ENCODE peak calls at places on chromosomes 13 and 19, in five cellular contexts. H is fibroblast of lung, Q is Peyer's patch, M is tibial artery, J is cardiac muscle cell. I is an unnamed sample.

GRCh38 chr19:23404676-23405075 is 9.4 kb upstream of the ZNF91 start:
- DNase-seq in H (no peak), Q (no peak), M (no peak), J (no peak), I (no peak)

GRCh38 chr13:31860002-31860401 is 120.7 kb downstream of the RXFP2 start:
- DNase-seq in H (no peak), Q (no peak), M (peak; percentile 67), J (no peak), I (no peak)

GRCh38 chr13:101258071-101258470 is 158.2 kb downstream of the NALCN start:
- DNase-seq in H (peak; percentile 95), Q (no peak), M (no peak), J (no peak), I (no peak)

GRCh38 chr13:47038196-47038595 is 141.3 kb upstream of the HTR2A start:
- DNase-seq in H (peak; percentile 73), Q (no peak), M (no peak), J (no peak), I (no peak)

GRCh38 chr19:18475762-18476331 is 37.9 kb upstream of the ISYNA1 start:
- DNase-seq in H (no peak), Q (no peak), M (no peak), J (no peak), I (no peak)

GRCh38 chr13:46386426-46386995 is 541 bp downstream of the RUBCNL start:
- DNase-seq in H (no peak), Q (no peak), M (no peak), J (peak; percentile 38), I (no peak)

GRCh38 chr13:31119966-31120733 is 41.6 kb downstream of the HSPH1 start:
- DNase-seq in H (no peak), Q (no peak), M (no peak), J (no peak), I (no peak)

GRCh38 chr13:100491164-100491847 is 97.3 kb downstream of the GGACT start:
- DNase-seq in H (peak; percentile 77), Q (no peak), M (no peak), J (no peak), I (no peak)

GRCh38 chr13:36030670-36031331 is 100.4 kb downstream of the DCLK1 start:
- DNase-seq in H (peak; percentile 93), Q (no peak), M (no peak), J (no peak), I (no peak)

GRCh38 chr19:2618611-2619010 is 83.9 kb downstream of the GNG7 start:
- DNase-seq in H (peak; percentile 75), Q (peak; percentile 86), M (peak; percentile 83), J (no peak), I (peak; percentile 83)

GRCh38 chr13:20360835-20361412 is 128.8 kb upstream of the GJB6 start:
- DNase-seq in H (peak; percentile 68), Q (no peak), M (no peak), J (no peak), I (no peak)

GRCh38 chr19:54013866-54014265 is 22.4 kb downstream of the CACNG6 start:
- DNase-seq in H (no peak), Q (no peak), M (no peak), J (no peak), I (no peak)

GRCh38 chr19:54010474-54010873 is 19.0 kb downstream of the CACNG6 start:
- DNase-seq in H (no peak), Q (no peak), M (no peak), J (no peak), I (no peak)

GRCh38 chr19:54011507-54012211 is 20.2 kb downstream of the CACNG6 start:
- DNase-seq in H (no peak), Q (no peak), M (no peak), J (no peak), I (no peak)

GRCh38 chr19:54014920-54015560 is 23.6 kb downstream of the CACNG6 start:
- DNase-seq in H (no peak), Q (no peak), M (no peak), J (peak; percentile 20), I (no peak)

GRCh38 chr19:54009440-54009839 is 18.0 kb downstream of the CACNG6 start:
- DNase-seq in H (no peak), Q (no peak), M (no peak), J (no peak), I (no peak)
- H3K27ac ChIP-seq in H (no peak overlapping the region), Q (no peak overlapping the region), M (no peak overlapping the region), J (no peak overlapping the region), I (no peak overlapping the region)

DNA sequence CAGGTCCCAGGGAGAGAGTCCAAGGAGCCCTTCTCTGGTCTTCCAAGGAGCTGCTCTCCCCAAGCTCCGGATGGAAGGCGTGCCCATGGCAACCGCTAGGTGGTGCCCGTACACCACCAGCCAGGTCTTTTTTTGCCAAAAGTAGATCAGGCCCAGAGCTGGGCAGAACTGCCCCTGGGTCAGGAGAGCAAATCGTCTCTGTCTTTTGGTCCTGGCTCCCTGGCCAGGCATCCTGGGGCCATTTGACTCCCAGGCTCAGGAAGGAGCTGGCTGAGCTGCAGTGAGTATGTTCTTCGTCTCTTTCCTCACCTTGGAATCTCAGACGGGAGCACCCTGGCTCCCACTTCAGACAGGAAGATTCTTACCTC is 24.6 kb upstream of the BCL3 start:
- DNase-seq in H (peak; percentile 63), Q (peak; percentile 72), M (peak; percentile 87), J (peak; percentile 83), I (peak; percentile 89)
- H3K4me1 ChIP-seq in H (peaks cover 8% of the 10 kb centered on the region), Q (peaks cover 33% of the 10 kb centered on the region), M (peaks cover 23% of the 10 kb centered on the region), J (peaks cover 4% of the 10 kb centered on the region), I (peaks cover 4% of the 10 kb centered on the region)

DNA sequence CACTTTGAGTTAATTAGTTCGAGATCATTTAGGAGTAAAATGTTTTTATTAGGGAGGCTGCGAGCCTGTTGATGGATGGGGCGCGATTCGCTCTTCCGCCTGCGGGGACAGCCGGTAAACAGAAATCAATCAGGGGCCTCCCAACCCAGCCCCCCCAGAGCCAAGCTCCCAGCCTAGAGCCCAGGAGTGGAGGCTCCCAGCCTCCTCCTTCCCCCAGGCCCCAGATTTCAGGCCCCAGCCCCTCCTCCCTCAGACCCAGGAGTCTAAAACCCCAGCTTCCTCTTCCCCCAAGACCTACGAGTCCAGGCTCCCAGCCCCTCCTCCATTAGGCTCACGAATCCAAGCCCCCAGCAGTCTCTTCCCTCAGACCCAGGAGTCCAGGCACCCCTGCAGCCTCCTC is 9.7 kb upstream of the ERFL start:
- DNase-seq in H (no peak), Q (no peak), M (no peak), J (no peak), I (no peak)
- H3K27ac ChIP-seq in H (no peak overlapping the region), Q (no peak overlapping the region), M (no peak overlapping the region), J (no peak overlapping the region), I (no peak overlapping the region)

DNA sequence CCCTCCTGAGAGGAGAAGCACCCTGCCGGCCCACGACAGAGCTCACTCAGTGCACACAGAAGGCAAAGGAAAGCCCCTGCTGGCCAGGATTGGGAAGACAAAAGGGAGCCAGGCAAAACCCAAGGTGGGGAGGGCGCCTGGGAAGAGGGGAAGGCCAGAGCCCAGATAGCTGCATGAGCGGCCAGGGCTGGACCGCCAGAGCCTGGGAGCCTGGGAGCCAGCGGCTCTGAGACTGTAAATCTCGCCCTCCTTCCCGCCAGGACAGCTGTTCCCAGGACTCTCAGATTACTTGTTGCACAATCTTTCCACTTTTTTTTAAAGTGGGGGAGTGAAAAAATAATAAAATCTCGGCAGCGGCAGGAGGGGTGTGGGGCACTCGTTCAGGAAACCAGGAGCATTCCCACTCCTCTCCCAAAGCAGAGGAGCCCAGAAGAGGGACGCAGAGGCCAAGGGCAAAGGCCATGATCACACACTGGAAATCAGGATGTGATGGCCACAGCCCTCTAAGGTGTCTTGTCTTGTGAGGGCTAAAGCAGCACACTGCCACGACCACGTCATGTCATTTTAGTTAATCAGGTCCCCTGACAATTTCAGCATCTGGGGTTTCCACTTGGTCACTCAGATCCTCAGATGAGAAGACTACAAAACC is 19.6 kb upstream of the EPHX3 start:
- DNase-seq in H (peak; percentile 93), Q (peak; percentile 28), M (peak; percentile 97), J (peak; percentile 73), I (peak; percentile 94)
- H3K4me1 ChIP-seq in H (peaks cover 57% of the 10 kb centered on the region), Q (peaks cover 58% of the 10 kb centered on the region), M (peaks cover 75% of the 10 kb centered on the region), J (no peaks in the 10 kb centered on the region), I (peaks cover 64% of the 10 kb centered on the region)

DNA sequence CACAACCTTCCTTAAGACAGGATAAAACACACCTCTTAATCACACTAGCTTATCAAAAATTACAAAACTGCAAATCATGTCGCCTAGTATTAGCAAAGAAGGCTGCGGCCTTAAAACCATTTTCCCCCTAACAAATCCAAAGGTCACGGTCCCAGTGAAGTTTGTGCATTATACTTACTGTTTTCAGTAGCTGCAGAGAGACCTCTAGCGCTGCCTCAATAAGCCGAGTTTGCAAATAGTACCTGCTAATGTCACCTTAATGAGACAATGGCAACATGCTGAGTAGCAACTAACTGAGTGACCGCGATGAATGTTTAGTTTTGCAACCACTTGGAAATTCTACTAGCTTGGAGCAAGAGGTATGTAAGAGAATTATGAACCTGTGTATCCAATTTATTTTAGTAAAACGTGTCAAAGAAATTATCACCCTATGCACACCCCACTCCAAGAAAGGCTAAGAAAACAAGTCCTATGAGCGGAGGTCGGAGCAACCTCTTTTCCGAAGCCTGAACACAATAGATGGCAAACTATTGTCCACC is 1.2 kb downstream of the KPNA3 start:
- DNase-seq in H (peak; percentile 26), Q (no peak), M (no peak), J (peak; percentile 30), I (no peak)
- H3K27ac ChIP-seq in H (peak overlapping the region; percentile 88), Q (peak overlapping the region; percentile 94), M (peak overlapping the region; percentile 89), J (peak overlapping the region; percentile 88), I (peak overlapping the region; percentile 99)

GRCh38 chr13:62088155-62088554 is 672.5 kb upstream of the PCDH20 start:
- DNase-seq in H (no peak), Q (no peak), M (no peak), J (peak; percentile 20), I (no peak)

GRCh38 chr13:62085832-62086231 is 670.2 kb upstream of the PCDH20 start:
- DNase-seq in H (no peak), Q (no peak), M (no peak), J (no peak), I (no peak)

GRCh38 chr13:62084728-62085127 is 669.1 kb upstream of the PCDH20 start:
- DNase-seq in H (no peak), Q (no peak), M (no peak), J (no peak), I (no peak)

DNA sequence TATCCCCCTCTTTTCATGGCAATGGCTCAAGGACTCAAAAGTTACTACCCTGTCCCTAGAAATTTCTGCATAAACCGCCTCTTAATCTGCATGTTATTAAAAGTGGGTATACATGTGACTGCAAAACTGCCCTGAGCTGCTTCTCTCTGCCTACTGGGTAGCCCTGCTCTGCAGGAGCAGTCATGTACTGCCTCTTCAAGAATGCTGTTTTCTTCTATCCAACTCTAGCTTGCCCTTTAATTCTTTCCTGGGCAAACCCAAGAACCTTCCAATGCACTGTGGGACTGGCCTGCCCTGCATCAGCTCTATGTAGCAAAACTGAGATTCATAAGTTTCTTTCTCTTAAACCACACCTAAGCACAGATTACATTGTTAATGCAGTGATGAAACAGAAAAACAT is 669.7 kb upstream of the PCDH20 start:
- DNase-seq in H (no peak), Q (no peak), M (no peak), J (no peak), I (no peak)
- H3K4me1 ChIP-seq in H (no peaks in the 10 kb centered on the region), Q (no peaks in the 10 kb centered on the region), M (no peaks in the 10 kb centered on the region), J (peaks cover 7% of the 10 kb centered on the region), I (no peaks in the 10 kb centered on the region)

GRCh38 chr19:56476671-56477428 is at the start of gene ZNF667:
- DNase-seq in H (peak; percentile 71), Q (no peak), M (no peak), J (peak; percentile 24), I (no peak)

GRCh38 chr19:56476093-56476492 is 1.1 kb downstream of the ZNF667 start:
- DNase-seq in H (no peak), Q (no peak), M (no peak), J (no peak), I (no peak)

GRCh38 chr19:56477429-56478338 is 539 bp upstream of the ZNF667 start:
- DNase-seq in H (peak; percentile 93), Q (peak; percentile 53), M (peak; percentile 94), J (peak; percentile 81), I (peak; percentile 57)
- H3K27ac ChIP-seq in H (peak overlapping the region; percentile 75), Q (no peak overlapping the region), M (peak overlapping the region; percentile 77), J (peak overlapping the region; percentile 79), I (peak overlapping the region; percentile 84)